ENCODE peak calls at places on chromosome 9, in five cellular contexts. A is suprapubic skin, X is lung, C is mammary epithelial cell, S is heart left ventricle. E is an unnamed sample.

GRCh38 chr9:14096182-14096922 is 217.6 kb downstream of the NFIB start:
- DNase-seq in A (no peak), X (no peak), C (peak; percentile 74), S (peak; percentile 45), E (no peak)

GRCh38 chr9:107760469-107761242 is 271.1 kb upstream of the KLF4 start:
- DNase-seq in A (no peak), X (peak; percentile 50), C (no peak), S (peak; percentile 56), E (no peak)

GRCh38 chr9:128712451-128713410 is 10.4 kb downstream of the PKN3 start:
- DNase-seq in A (peak; percentile 56), X (no peak), C (no peak), S (no peak), E (no peak)

GRCh38 chr9:37386988-37387387 is 35.5 kb upstream of the GRHPR start:
- DNase-seq in A (no peak), X (no peak), C (no peak), S (no peak), E (no peak)

GRCh38 chr9:82457281-82457680 is 468.7 kb downstream of the SPATA31D1 start:
- DNase-seq in A (no peak), X (no peak), C (no peak), S (no peak), E (no peak)

GRCh38 chr9:125631391-125632085 is 75.5 kb downstream of the MAPKAP1 start:
- DNase-seq in A (no peak), X (no peak), C (peak; percentile 42), S (no peak), E (no peak)

GRCh38 chr9:132274861-132275260 is 79.9 kb downstream of the SETX start:
- DNase-seq in A (no peak), X (no peak), C (no peak), S (no peak), E (no peak)

GRCh38 chr9:127943011-127943662 is 5.5 kb upstream of the DPM2 start:
- DNase-seq in A (no peak), X (no peak), C (no peak), S (no peak), E (no peak)

GRCh38 chr9:23123048-23123632 is 676.5 kb downstream of the DMRTA1 start:
- DNase-seq in A (no peak), X (no peak), C (peak; percentile 4), S (no peak), E (no peak)

GRCh38 chr9:89410022-89410421 is 87.9 kb downstream of the SEMA4D start:
- DNase-seq in A (no peak), X (no peak), C (no peak), S (no peak), E (no peak)

GRCh38 chr9:100090880-100091279 is 7.9 kb downstream of the ERP44 start:
- DNase-seq in A (no peak), X (no peak), C (no peak), S (no peak), E (no peak)
- H3K4me1 ChIP-seq in A (peaks cover 7% of the 10 kb centered on the region), X (peaks cover 3% of the 10 kb centered on the region), C (peaks cover 12% of the 10 kb centered on the region), S (peaks cover 30% of the 10 kb centered on the region), E (peaks cover 4% of the 10 kb centered on the region)

GRCh38 chr9:135343733-135344522 is 135.7 kb upstream of the PPP1R26 start:
- DNase-seq in A (no peak), X (peak; percentile 54), C (peak; percentile 9), S (peak; percentile 63), E (peak; percentile 37)
- H3K4me3 ChIP-seq in A (no peak overlapping the region), X (no peak overlapping the region), C (no peak overlapping the region), S (no peak overlapping the region), E (no peak overlapping the region)

GRCh38 chr9:92609142-92609500 is 60.8 kb downstream of the IPPK start:
- DNase-seq in A (no peak), X (no peak), C (no peak), S (no peak), E (no peak)

GRCh38 chr9:92611621-92612275 is 58.2 kb downstream of the IPPK start:
- DNase-seq in A (no peak), X (no peak), C (no peak), S (no peak), E (no peak)

GRCh38 chr9:92612292-92612691 is 57.6 kb downstream of the IPPK start:
- DNase-seq in A (no peak), X (no peak), C (no peak), S (no peak), E (no peak)

GRCh38 chr9:92612816-92613215 is 57.1 kb downstream of the IPPK start:
- DNase-seq in A (no peak), X (no peak), C (no peak), S (no peak), E (no peak)

DNA sequence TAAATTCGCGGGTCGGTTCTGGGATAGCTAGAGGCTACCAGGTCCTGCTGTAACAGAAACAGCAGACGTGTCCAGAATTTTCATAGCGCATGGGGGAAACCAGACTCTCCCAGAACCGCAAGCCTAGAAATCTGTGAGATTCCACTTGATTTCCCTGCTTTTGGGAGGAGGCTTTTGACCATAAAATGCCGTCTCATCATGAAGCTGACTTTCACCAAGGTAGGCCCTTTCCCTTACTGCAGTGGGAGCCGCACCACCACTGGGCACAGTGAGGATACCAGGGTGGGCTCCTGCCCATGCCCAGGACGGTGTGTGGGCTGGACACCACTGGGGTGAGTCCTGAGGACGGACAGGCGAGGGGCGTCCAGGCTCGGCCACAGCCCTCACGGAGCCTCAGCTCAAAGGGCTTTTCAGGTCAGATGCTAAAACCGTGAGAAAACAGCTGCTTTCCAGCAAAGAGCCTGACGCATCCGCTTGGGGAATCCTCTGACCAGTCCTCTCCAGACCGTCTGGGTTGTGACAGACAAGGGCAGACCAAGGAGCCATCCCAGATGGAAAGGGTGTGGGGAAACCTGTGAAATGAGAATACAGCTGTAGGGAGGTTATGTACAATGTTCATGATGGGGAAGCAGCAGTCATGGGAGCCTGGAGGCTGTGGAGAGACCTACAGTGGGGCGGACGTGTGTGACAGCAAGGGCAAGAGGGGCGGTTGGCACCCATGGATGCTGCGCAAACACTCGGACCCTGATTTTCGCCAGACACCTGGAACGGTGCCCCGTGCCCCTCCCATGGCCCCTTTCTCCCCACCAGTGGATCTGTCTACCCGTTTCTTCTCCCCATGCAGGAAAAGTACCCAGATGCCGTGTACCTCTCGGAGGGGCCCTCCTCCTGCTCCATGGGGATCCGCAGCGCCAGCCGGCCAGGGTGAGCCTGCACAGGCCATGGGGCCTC is 59.2 kb downstream of the IPPK start:
- DNase-seq in A (no peak), X (no peak), C (no peak), S (peak; percentile 74), E (no peak)
- H3K27ac ChIP-seq in A (peak overlapping the region; percentile 65), X (peak overlapping the region; percentile 76), C (no peak overlapping the region), S (peak overlapping the region; percentile 66), E (no peak overlapping the region)

DNA sequence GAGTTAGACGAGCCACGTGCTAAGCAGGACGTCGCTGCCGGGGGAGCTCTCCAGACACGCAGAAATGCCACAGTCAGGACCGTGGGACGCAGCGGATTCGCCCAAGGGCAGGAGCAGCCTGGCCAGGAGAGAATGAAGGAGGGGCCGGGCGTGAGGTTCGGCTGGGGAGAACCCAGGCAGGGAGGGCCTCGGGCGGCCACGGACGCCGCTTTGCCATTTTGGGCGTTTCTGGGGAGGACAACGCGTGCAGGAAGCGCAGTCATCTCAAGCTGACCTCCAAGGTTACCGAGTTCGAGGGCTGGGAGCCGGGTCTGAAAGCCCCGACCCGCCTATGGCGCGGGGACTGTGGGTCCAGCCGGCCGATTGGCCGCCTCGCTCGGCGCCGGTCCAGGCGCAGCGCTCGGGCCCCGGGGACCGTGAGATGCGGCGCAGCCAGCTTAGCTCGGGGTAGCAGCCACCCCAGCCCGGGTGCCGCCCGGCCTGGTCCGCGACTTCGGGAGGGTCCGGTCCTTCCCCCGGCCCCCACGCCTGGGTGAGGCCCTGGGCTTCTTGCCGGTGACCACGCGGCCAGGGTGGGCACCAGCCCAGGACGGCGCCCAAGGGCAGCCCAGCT is 761 bp upstream of the MAN1B1 start:
- DNase-seq in A (peak; percentile 86), X (peak; percentile 45), C (peak; percentile 52), S (no peak), E (no peak)
- H3K4me1 ChIP-seq in A (peaks cover 72% of the 10 kb centered on the region), X (no peaks in the 10 kb centered on the region), C (peaks cover 46% of the 10 kb centered on the region), S (peaks cover 23% of the 10 kb centered on the region), E (peaks cover 42% of the 10 kb centered on the region)

GRCh38 chr9:133427658-133428348 is 5.6 kb downstream of the ADAMTS13 start:
- DNase-seq in A (no peak), X (no peak), C (no peak), S (no peak), E (no peak)

GRCh38 chr9:133429216-133429613 is 7.0 kb downstream of the ADAMTS13 start:
- DNase-seq in A (no peak), X (no peak), C (no peak), S (no peak), E (no peak)

GRCh38 chr9:133429641-133430161 is 7.5 kb downstream of the ADAMTS13 start:
- DNase-seq in A (no peak), X (no peak), C (no peak), S (peak; percentile 33), E (no peak)

GRCh38 chr9:133430244-133430643 is 8.1 kb downstream of the ADAMTS13 start:
- DNase-seq in A (no peak), X (no peak), C (no peak), S (no peak), E (no peak)

DNA sequence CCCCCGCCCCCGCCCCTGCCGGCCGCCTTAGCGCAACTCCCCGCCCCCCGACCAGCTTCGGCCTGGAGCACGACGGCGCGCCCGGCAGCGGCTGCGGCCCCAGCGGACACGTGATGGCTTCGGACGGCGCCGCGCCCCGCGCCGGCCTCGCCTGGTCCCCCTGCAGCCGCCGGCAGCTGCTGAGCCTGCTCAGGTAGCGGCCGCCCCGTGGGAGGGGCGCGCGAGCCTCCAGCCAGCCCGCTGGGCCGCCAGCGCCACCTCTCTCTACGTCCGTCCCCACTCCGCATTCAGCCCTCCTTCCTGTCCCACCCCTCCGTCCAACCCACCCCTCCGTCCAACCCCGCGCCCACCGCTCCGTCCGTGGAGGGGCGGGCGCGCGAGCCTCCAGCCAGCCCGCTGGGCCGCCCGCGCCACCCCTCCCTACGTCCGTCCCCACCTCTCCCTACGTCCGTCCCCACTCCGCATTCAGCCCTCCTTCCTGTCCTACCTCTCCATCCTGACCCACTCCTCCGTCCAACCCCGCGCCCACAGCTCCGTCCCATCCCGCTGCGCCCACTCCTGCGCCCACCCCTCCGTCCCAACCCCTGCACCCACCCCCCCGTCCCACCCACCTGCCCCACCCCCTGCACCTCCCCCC is 6.5 kb downstream of the ADAMTS13 start:
- DNase-seq in A (no peak), X (no peak), C (no peak), S (no peak), E (no peak)
- H3K4me3 ChIP-seq in A (peak overlapping the region; percentile 43), X (peak overlapping the region; percentile 19), C (peak overlapping the region; percentile 2), S (no peak overlapping the region), E (no peak overlapping the region)

GRCh38 chr9:77277719-77278118 is 100.4 kb downstream of the VPS13A start:
- DNase-seq in A (no peak), X (no peak), C (no peak), S (no peak), E (no peak)

GRCh38 chr9:77271023-77271690 is 93.8 kb downstream of the VPS13A start:
- DNase-seq in A (no peak), X (no peak), C (peak; percentile 76), S (no peak), E (no peak)

DNA sequence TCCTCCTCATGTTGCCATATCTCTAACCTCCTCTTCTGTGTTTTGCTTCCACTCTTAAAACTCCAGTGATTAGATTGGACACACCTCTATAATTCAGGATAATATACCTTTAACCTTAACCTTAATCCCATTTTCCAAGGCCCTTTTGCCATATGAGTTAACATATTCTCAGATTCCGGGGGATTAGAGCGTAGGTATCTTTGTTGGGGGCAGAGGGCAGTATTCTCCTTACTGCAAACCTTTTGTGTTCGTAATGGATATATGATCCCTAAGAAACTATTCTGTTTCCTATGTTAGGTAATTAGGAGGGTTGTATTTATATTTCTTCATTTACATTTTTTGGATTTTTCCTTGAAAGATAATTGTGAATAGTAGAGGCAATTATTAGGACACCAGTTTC is 99.5 kb downstream of the VPS13A start:
- DNase-seq in A (no peak), X (no peak), C (no peak), S (no peak), E (no peak)
- H3K27ac ChIP-seq in A (no peak overlapping the region), X (no peak overlapping the region), C (no peak overlapping the region), S (no peak overlapping the region), E (no peak overlapping the region)